ENCODE peak calls at places on chromosomes 7 and 10, in five cellular contexts. H is IMR-90; E is CD8-positive, alpha-beta memory T cell; C is CD4-positive, CD25-positive, alpha-beta regulatory T cell; G is heart right ventricle. N is an unnamed sample. For H3K27me3 and H3K36me3, the result is how much of the 10 kb centered on the place peaks cover.

GRCh38 chr10:28984431-28984830 is 304.4 kb upstream of the LYZL1 start:
- DNase-seq in C (no peak), G (peak), H (peak), E (no peak), N (peak)

GRCh38 chr7:37796134-37796775 is 52.1 kb upstream of the NME8 start:
- DNase-seq in G (no peak), H (no peak), C (no peak), E (no peak), N (no peak)

GRCh38 chr7:1943933-1944618 is 274.0 kb downstream of the ELFN1 start:
- DNase-seq in E (no peak), H (no peak), C (no peak), G (peak), N (no peak)

GRCh38 chr7:366171-366916 is 76.4 kb downstream of the FOXL3 start:
- DNase-seq in C (no peak), G (no peak), H (peak), E (no peak), N (no peak)

GRCh38 chr10:113030453-113030852 is 80.4 kb downstream of the TCF7L2 start:
- DNase-seq in C (no peak), G (no peak), H (peak), E (no peak), N (no peak)

GRCh38 chr10:79453392-79453791 is 8.0 kb upstream of the ZCCHC24 start:
- DNase-seq in E (no peak), H (peak), G (no peak), C (no peak), N (no peak)

GRCh38 chr10:124744688-124745055 is 494 bp upstream of the FAM53B start:
- DNase-seq in G (no peak), C (no peak), H (peak), E (no peak), N (no peak)

GRCh38 chr7:38451840-38452239 is 178.4 kb upstream of the TARP start:
- DNase-seq in C (no peak), H (peak), G (no peak), E (no peak), N (no peak)

GRCh38 chr10:106189254-106189653 is 975.3 kb downstream of the SORCS1 start:
- DNase-seq in G (no peak), H (no peak), C (no peak), E (no peak), N (no peak)

GRCh38 chr7:123996327-123996625 is 36.6 kb downstream of the TMEM229A start:
- DNase-seq in H (no peak), C (no peak), G (no peak), E (no peak), N (no peak)

GRCh38 chr7:43396193-43396747 is 186.6 kb upstream of the STK17A start:
- DNase-seq in C (no peak), G (no peak), H (no peak), E (no peak), N (no peak)

GRCh38 chr7:69864283-69864682 is 266.0 kb downstream of the AUTS2 start:
- DNase-seq in G (no peak), C (no peak), H (no peak), E (no peak), N (no peak)

GRCh38 chr10:23157691-23158369 is 34.3 kb upstream of the PTF1A start:
- DNase-seq in G (no peak), C (peak), E (no peak), H (peak), N (no peak)

GRCh38 chr10:74293686-74294365 is 142.8 kb downstream of the ADK start:
- DNase-seq in H (peak), E (no peak), G (no peak), C (no peak), N (no peak)

GRCh38 chr7:78437118-78437517 is 638.5 kb downstream of the PHTF2 start:
- DNase-seq in C (no peak), E (no peak), G (no peak), H (peak), N (no peak)

GRCh38 chr7:36984710-36985308 is 260.5 kb upstream of the AOAH start:
- DNase-seq in E (no peak), G (no peak), H (no peak), C (no peak), N (no peak)

GRCh38 chr7:26153823-26154783 is 2.1 kb downstream of the NFE2L3 start:
- DNase-seq in E (no peak), H (peak), C (no peak), G (no peak), N (no peak)

GRCh38 chr10:58511765-58512469 is 755 bp upstream of the BICC1 start:
- DNase-seq in C (no peak), H (peak), E (no peak), G (peak), N (no peak)

GRCh38 chr10:191703-192518 is 56.7 kb downstream of the ZMYND11 start:
- DNase-seq in C (no peak), H (peak), G (no peak), E (no peak), N (no peak)

GRCh38 chr7:47635091-47636090 is 53.5 kb upstream of the TNS3 start:
- DNase-seq in H (no peak), G (peak), E (no peak), C (no peak), N (no peak)

GRCh38 chr7:98826811-98827231 is 43.0 kb downstream of the TMEM130 start:
- DNase-seq in H (no peak), C (no peak), G (peak), E (no peak), N (no peak)

GRCh38 chr10:21125471-21126228 is 228.5 kb upstream of the NEBL start:
- DNase-seq in H (no peak), C (no peak), E (no peak), G (no peak), N (no peak)

GRCh38 chr10:49115015-49115795 is at the start of gene VSTM4:
- DNase-seq in H (peak), C (no peak), E (no peak), G (peak), N (no peak)

GRCh38 chr7:140196361-140197217 is 19.8 kb upstream of the KDM7A start:
- DNase-seq in G (no peak), H (peak), C (no peak), E (no peak), N (no peak)

GRCh38 chr7:44906980-44907379 is 21.6 kb upstream of the PURB start:
- DNase-seq in E (no peak), C (no peak), G (no peak), H (no peak), N (no peak)

GRCh38 chr7:17580141-17580540 is 281.7 kb downstream of the AHR start:
- DNase-seq in G (no peak), C (no peak), H (peak), E (no peak), N (no peak)

GRCh38 chr7:130359276-130359857 is 14.8 kb downstream of the CPA5 start:
- DNase-seq in E (no peak), G (no peak), H (no peak), C (no peak), N (no peak)

GRCh38 chr7:116167177-116167576 is 43.2 kb upstream of the TES start:
- DNase-seq in C (peak), G (no peak), H (no peak), E (no peak), N (no peak)

GRCh38 chr7:38319873-38320272 is 46.4 kb upstream of the TARP start:
- DNase-seq in C (no peak), H (no peak), E (no peak), G (no peak), N (no peak)

GRCh38 chr10:61760943-61761824 is 98.5 kb downstream of the CABCOCO1 start:
- DNase-seq in C (no peak), H (peak), E (no peak), G (no peak), N (no peak)

GRCh38 chr10:102997998-102998397 is 79.9 kb downstream of the CNNM2 start:
- DNase-seq in H (no peak), E (no peak), G (no peak), C (no peak), N (peak)

GRCh38 chr7:42342381-42342780 is 105.4 kb upstream of the GLI3 start:
- DNase-seq in C (no peak), G (no peak), E (no peak), H (no peak), N (no peak)

GRCh38 chr7:27210441-27211083 is 10.7 kb upstream of the HOXA13 start:
- DNase-seq in G (no peak), C (no peak), E (no peak), H (peak), N (no peak)
- H3K4me3 ChIP-seq in G (no peak), C (no peak), E (peak), H (peak), N (no peak)

GRCh38 chr10:132181691-132182425 is 4.9 kb upstream of the DPYSL4 start:
- DNase-seq in H (no peak), C (no peak), E (no peak), G (no peak), N (no peak)

GRCh38 chr10:132180736-132181135 is 6.0 kb upstream of the DPYSL4 start:
- DNase-seq in G (no peak), E (no peak), C (no peak), H (no peak), N (no peak)

GRCh38 chr10:132178046-132178445 is 8.7 kb upstream of the DPYSL4 start:
- DNase-seq in C (no peak), H (no peak), E (no peak), G (no peak), N (no peak)

GRCh38 chr10:132178885-132179545 is 7.7 kb upstream of the DPYSL4 start:
- DNase-seq in G (peak), E (no peak), C (no peak), H (no peak), N (no peak)

DNA sequence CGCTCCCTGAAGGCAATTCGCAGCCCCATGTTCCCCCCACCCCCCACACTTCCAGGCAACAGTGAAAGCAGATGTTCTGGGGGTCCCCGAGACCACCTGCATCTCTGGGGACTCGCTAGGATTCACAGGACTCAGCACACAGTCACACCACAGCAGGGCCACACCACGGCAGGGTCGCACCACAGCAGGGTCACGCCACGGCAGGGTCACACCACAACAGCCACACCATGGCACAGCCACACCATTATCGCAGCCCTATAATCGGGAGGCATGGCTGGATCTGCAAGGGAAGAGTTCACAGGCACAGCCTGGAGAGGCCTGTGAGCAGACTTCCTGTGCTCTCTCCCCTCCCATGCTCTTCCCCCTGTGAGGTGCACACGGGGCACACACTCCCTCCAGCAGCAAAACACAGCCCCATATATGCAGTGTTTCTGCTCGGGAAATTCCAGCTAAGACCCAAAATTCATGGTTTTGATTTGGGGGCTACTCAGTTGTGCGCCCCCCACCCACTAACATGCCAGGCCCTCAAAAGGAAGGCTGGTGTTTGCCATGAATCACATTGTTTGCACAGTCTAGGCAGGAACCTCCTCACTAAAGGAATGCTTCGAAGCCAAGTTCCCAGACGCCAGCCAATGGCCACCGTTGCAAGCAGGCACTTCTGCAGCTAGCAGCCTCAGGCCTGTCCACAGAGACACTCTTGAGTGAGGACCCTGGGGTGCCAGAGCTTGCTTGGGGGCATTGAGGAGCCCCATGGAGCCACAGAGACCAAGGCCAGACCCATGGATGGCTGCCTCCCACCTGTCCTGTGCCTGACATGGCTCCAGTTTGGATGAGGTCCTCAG is 7.0 kb upstream of the DPYSL4 start:
- DNase-seq in C (no peak), H (no peak), E (no peak), G (no peak), N (no peak)
- H3K27me3 ChIP-seq in C (under half), H (under half), E (under half), G (under half), N (under half)

DNA sequence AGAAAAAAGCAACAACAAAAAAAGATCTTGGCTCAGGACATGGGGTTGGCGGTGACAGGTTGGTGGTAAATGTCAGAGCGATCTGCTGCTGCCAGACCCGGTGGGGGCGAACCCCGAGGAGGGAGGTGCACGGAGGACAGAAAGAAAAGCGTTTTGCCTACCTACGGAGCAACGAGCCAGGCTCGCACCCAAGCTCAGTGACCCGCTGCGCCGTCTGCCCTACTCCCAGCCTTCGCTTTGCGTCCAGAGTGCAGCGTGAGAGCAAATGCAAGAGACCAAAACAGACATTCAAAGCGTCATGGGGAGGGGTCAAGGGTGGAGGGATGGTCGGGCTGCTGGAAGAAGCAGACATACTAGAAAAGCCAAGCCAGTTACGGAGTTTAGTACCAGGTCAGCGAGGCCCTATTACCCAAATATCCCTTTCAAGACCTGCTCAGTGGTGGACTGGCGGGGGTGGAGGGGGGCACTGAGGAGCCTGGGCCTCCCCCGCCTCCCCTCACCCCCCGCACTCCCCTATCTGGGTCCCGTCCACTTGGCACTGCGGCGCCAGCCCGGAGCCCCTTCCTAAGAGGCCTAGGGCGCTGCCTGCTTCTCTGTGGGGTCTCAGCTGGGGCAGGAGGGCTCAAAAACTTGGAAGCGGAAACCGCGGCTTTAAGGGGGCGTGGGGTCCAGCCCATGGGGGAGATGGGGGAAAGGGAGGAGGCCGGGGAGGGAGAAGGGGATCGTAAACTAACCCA is 66.9 kb downstream of the SLC29A4 start:
- DNase-seq in H (no peak), E (no peak), C (no peak), G (no peak), N (no peak)
- H3K36me3 ChIP-seq in H (half or more), E (under half), C (under half), G (under half), N (under half)

GRCh38 chr7:73431041-73431835 is 2.3 kb upstream of the FZD9 start:
- DNase-seq in H (no peak), E (no peak), G (no peak), C (no peak), N (no peak)
- H3K4me3 ChIP-seq in H (no peak), E (no peak), G (no peak), C (no peak), N (no peak)

GRCh38 chr7:157016352-157017041 is 6.0 kb upstream of the MNX1 start:
- DNase-seq in E (no peak), H (no peak), C (no peak), G (no peak), N (peak)
- H3K27me3 ChIP-seq in E (half or more), H (half or more), C (under half), G (half or more), N (under half)